ENCODE peak calls at places on chromosomes 12 and 14, in four cellular contexts. One of them, this sample, is unnamed.

GRCh38 chr12:16130359-16130758 is 147.1 kb downstream of the SLC15A5 start:
- DNase-seq in astrocyte: no peak
- DNase-seq in neural crest cell: no peak
- DNase-seq in brain microvascular endothelial cell: no peak
- DNase-seq in this sample: no peak

GRCh38 chr14:24171422-24172260 is at the start of gene REC8:
- DNase-seq in neural crest cell: peak
- DNase-seq in brain microvascular endothelial cell: peak
- DNase-seq in astrocyte: peak
- DNase-seq in this sample: no peak

GRCh38 chr12:79547735-79548347 is 142.9 kb downstream of the PAWR start:
- DNase-seq in neural crest cell: peak
- DNase-seq in astrocyte: peak
- DNase-seq in brain microvascular endothelial cell: peak
- DNase-seq in this sample: peak

GRCh38 chr14:21846227-21846885 is 172.7 kb upstream of the OR4E1 start:
- DNase-seq in brain microvascular endothelial cell: peak
- DNase-seq in astrocyte: no peak
- DNase-seq in neural crest cell: peak
- DNase-seq in this sample: no peak

GRCh38 chr14:96146131-96146771 is 58.4 kb upstream of the BDKRB2 start:
- DNase-seq in astrocyte: peak
- DNase-seq in brain microvascular endothelial cell: peak
- DNase-seq in neural crest cell: no peak
- DNase-seq in this sample: peak

GRCh38 chr14:24237463-24237955 is 4.8 kb downstream of the GMPR2 start:
- DNase-seq in neural crest cell: no peak
- DNase-seq in brain microvascular endothelial cell: no peak
- DNase-seq in astrocyte: no peak
- DNase-seq in this sample: no peak

GRCh38 chr14:99930420-99931274 is 134.6 kb upstream of the EVL start:
- DNase-seq in brain microvascular endothelial cell: no peak
- DNase-seq in astrocyte: peak
- DNase-seq in neural crest cell: no peak
- DNase-seq in this sample: no peak

GRCh38 chr12:52147367-52147972 is 44.3 kb downstream of the KRT80 start:
- DNase-seq in astrocyte: peak
- DNase-seq in neural crest cell: no peak
- DNase-seq in brain microvascular endothelial cell: peak
- DNase-seq in this sample: peak

GRCh38 chr12:54017027-54017788 is 8.4 kb downstream of the HOXC8 start:
- DNase-seq in neural crest cell: no peak
- DNase-seq in brain microvascular endothelial cell: no peak
- DNase-seq in astrocyte: no peak
- DNase-seq in this sample: no peak

GRCh38 chr12:31215521-31216232 is 110.3 kb downstream of the SINHCAF start:
- DNase-seq in brain microvascular endothelial cell: no peak
- DNase-seq in neural crest cell: no peak
- DNase-seq in astrocyte: no peak
- DNase-seq in this sample: no peak

GRCh38 chr12:31737345-31737744 is 8.5 kb upstream of the AMN1 start:
- DNase-seq in neural crest cell: no peak
- DNase-seq in astrocyte: no peak
- DNase-seq in brain microvascular endothelial cell: no peak
- DNase-seq in this sample: no peak

GRCh38 chr14:101827286-101827685 is 65.8 kb downstream of the PPP2R5C start:
- DNase-seq in astrocyte: no peak
- DNase-seq in neural crest cell: no peak
- DNase-seq in brain microvascular endothelial cell: no peak
- DNase-seq in this sample: no peak

GRCh38 chr14:77599894-77600293 is 16.5 kb downstream of the SPTLC2 start:
- DNase-seq in brain microvascular endothelial cell: no peak
- DNase-seq in astrocyte: peak
- DNase-seq in neural crest cell: no peak
- DNase-seq in this sample: no peak

GRCh38 chr14:77603031-77603430 is 13.4 kb downstream of the SPTLC2 start:
- DNase-seq in brain microvascular endothelial cell: no peak
- DNase-seq in astrocyte: no peak
- DNase-seq in neural crest cell: no peak
- DNase-seq in this sample: no peak

GRCh38 chr14:77605392-77605978 is 11.0 kb downstream of the SPTLC2 start:
- DNase-seq in astrocyte: no peak
- DNase-seq in neural crest cell: no peak
- DNase-seq in brain microvascular endothelial cell: no peak
- DNase-seq in this sample: no peak

GRCh38 chr14:77601846-77602609 is 14.4 kb downstream of the SPTLC2 start:
- DNase-seq in neural crest cell: no peak
- DNase-seq in brain microvascular endothelial cell: peak
- DNase-seq in astrocyte: peak
- DNase-seq in this sample: no peak

DNA sequence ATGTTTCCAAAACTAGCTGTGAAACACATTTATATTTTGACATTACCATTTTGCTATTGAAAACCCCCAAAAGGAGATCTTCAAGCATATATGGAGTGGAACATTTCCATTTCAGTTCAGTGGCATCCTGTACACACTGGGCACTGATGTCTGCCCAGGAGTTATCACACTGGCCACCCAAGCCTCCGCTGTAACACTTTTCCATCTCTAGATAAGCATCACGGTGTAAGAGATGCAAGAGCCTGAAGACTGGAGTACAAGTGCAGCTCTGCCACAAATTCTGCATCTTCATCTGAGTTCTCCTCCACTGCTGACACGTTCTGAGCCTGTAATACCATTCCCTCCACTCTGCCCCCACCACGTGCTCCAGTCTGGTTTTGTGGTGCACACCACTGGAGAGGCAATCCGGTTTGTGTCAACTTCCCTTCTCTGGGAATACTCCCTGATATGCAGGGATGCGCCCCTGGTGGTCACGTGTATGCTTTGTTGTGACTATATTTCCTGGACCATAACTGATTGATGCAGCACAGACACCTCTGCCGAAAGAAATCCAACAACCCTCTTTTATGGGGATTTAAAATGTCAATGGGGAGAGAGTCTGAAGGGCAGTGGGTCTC is 12.7 kb downstream of the SPTLC2 start:
- DNase-seq in brain microvascular endothelial cell: no peak
- DNase-seq in neural crest cell: no peak
- DNase-seq in astrocyte: peak
- DNase-seq in this sample: no peak
- TF ChIP-seq CTCF in brain microvascular endothelial cell: peak
- TF ChIP-seq CTCF in neural crest cell: peak
- TF ChIP-seq CTCF in astrocyte: peak
- TF ChIP-seq CTCF in this sample: peak

DNA sequence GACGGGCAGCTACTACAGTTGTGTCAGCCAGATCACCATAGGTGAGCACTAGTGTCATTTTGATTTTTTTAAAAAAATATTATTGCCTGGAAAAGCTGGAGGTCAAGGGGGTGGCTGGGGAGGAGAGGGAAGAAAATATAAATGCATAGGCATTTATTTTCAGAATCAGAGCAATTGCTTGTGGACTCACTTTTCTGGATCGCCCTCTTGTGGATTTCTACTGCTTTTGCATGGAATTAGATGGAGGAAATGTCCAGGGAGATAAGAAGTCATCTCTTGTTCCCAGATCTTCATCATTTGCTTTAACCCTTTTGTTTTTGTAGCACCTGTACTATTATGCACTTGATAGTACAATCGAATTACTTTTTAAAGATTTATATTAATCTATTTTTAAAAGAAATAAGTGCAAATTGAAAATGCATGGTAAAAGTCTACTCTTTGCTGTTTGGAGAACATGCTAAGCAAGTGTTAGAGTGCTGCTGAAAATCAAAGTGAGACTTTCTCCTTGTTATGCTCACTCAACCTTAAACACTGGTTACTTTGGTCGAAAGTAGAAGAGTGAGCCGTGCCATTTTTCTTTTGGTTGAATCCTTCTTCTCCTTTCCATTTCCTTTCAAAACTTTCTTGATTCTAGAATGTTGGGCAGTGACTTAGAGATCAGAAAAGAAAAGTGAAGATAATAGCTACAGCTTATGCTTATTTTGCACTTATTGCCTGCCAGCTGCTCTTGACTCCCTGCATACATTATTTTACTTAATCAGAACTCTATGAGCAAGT is 60.6 kb upstream of the ANO4 start:
- DNase-seq in astrocyte: no peak
- DNase-seq in brain microvascular endothelial cell: no peak
- DNase-seq in neural crest cell: no peak
- DNase-seq in this sample: peak
- TF ChIP-seq CTCF in astrocyte: peak
- TF ChIP-seq CTCF in brain microvascular endothelial cell: peak
- TF ChIP-seq CTCF in neural crest cell: peak
- TF ChIP-seq CTCF in this sample: peak

GRCh38 chr12:119051474-119051873 is 70.1 kb downstream of the SRRM4 start:
- DNase-seq in astrocyte: no peak
- DNase-seq in neural crest cell: no peak
- DNase-seq in brain microvascular endothelial cell: no peak
- DNase-seq in this sample: no peak

GRCh38 chr12:119052001-119052400 is 70.7 kb downstream of the SRRM4 start:
- DNase-seq in astrocyte: no peak
- DNase-seq in brain microvascular endothelial cell: no peak
- DNase-seq in neural crest cell: no peak
- DNase-seq in this sample: no peak

GRCh38 chr12:119047641-119048040 is 66.3 kb downstream of the SRRM4 start:
- DNase-seq in brain microvascular endothelial cell: no peak
- DNase-seq in astrocyte: no peak
- DNase-seq in neural crest cell: no peak
- DNase-seq in this sample: no peak

GRCh38 chr12:119055977-119056376 is 74.6 kb downstream of the SRRM4 start:
- DNase-seq in brain microvascular endothelial cell: no peak
- DNase-seq in astrocyte: no peak
- DNase-seq in neural crest cell: no peak
- DNase-seq in this sample: no peak

DNA sequence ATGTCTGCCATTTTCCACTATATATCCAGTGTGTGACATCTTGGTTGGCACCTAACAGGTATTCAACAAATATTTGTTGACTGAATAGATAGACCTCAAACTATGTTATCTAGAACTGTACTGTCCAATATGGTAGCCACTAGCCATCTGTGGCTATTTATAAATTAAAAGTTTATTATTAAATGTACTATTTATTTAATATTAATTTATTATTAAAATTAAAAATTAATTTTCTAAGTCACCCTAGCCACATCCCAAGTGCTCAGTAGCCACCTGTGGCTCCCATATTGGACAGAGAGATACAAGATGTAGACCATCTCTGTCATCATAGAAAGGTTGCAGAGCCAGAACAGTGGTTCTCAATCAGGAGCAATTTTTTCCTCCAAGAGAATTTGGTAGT is 69.3 kb downstream of the SRRM4 start:
- DNase-seq in brain microvascular endothelial cell: no peak
- DNase-seq in neural crest cell: no peak
- DNase-seq in astrocyte: no peak
- DNase-seq in this sample: no peak
- TF ChIP-seq CTCF in brain microvascular endothelial cell: no peak
- TF ChIP-seq CTCF in neural crest cell: no peak
- TF ChIP-seq CTCF in astrocyte: no peak
- TF ChIP-seq CTCF in this sample: no peak

GRCh38 chr14:37170993-37171392 is 1.4 kb downstream of the SLC25A21 start:
- DNase-seq in neural crest cell: no peak
- DNase-seq in brain microvascular endothelial cell: no peak
- DNase-seq in astrocyte: no peak
- DNase-seq in this sample: no peak

GRCh38 chr14:37170237-37170636 is 2.2 kb downstream of the SLC25A21 start:
- DNase-seq in brain microvascular endothelial cell: no peak
- DNase-seq in astrocyte: no peak
- DNase-seq in neural crest cell: no peak
- DNase-seq in this sample: no peak

GRCh38 chr14:37171678-37172023 is 755 bp downstream of the SLC25A21 start:
- DNase-seq in neural crest cell: no peak
- DNase-seq in brain microvascular endothelial cell: no peak
- DNase-seq in astrocyte: no peak
- DNase-seq in this sample: no peak

GRCh38 chr14:37172936-37173613 is 669 bp upstream of the SLC25A21 start:
- DNase-seq in astrocyte: no peak
- DNase-seq in neural crest cell: no peak
- DNase-seq in brain microvascular endothelial cell: no peak
- DNase-seq in this sample: no peak

GRCh38 chr14:37172024-37172869 is at the start of gene SLC25A21:
- DNase-seq in brain microvascular endothelial cell: peak
- DNase-seq in astrocyte: peak
- DNase-seq in neural crest cell: peak
- DNase-seq in this sample: peak
- TF ChIP-seq CTCF in brain microvascular endothelial cell: peak
- TF ChIP-seq CTCF in astrocyte: no peak
- TF ChIP-seq CTCF in neural crest cell: peak
- TF ChIP-seq CTCF in this sample: peak

GRCh38 chr12:84978921-84979320 is 57.2 kb downstream of the TSPAN19 start:
- DNase-seq in brain microvascular endothelial cell: no peak
- DNase-seq in neural crest cell: no peak
- DNase-seq in astrocyte: no peak
- DNase-seq in this sample: no peak

GRCh38 chr12:84986586-84986985 is 49.5 kb downstream of the TSPAN19 start:
- DNase-seq in brain microvascular endothelial cell: no peak
- DNase-seq in astrocyte: no peak
- DNase-seq in neural crest cell: no peak
- DNase-seq in this sample: no peak

GRCh38 chr12:84983289-84983688 is 52.8 kb downstream of the TSPAN19 start:
- DNase-seq in brain microvascular endothelial cell: no peak
- DNase-seq in astrocyte: no peak
- DNase-seq in neural crest cell: no peak
- DNase-seq in this sample: no peak

DNA sequence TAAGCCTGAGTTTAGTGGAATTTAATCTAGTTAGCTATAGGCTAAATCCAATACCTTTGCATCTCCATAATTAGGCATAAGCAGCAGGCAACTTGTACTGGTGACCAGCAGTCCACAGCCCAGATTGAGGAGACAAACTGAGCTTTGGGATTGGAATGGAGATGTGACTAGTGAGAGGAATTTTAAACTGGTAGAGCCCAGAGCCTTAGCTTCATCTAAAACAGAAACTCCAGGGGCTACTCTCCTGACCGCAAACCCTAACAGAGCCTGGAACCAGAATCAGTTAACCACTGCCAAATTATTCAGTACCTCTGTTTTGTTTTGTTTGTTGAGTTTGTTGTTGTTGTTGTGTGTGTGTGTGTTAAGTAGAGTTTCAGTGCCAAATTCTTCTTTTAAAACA is 53.2 kb downstream of the TSPAN19 start:
- DNase-seq in brain microvascular endothelial cell: no peak
- DNase-seq in neural crest cell: no peak
- DNase-seq in astrocyte: no peak
- DNase-seq in this sample: no peak
- TF ChIP-seq CTCF in brain microvascular endothelial cell: no peak
- TF ChIP-seq CTCF in neural crest cell: no peak
- TF ChIP-seq CTCF in astrocyte: no peak
- TF ChIP-seq CTCF in this sample: no peak

GRCh38 chr12:117148642-117149041 is 41.6 kb downstream of the FBXO21 start:
- DNase-seq in astrocyte: peak
- DNase-seq in neural crest cell: no peak
- DNase-seq in brain microvascular endothelial cell: no peak
- DNase-seq in this sample: no peak

GRCh38 chr12:117155278-117156060 is 34.8 kb downstream of the FBXO21 start:
- DNase-seq in astrocyte: peak
- DNase-seq in brain microvascular endothelial cell: no peak
- DNase-seq in neural crest cell: peak
- DNase-seq in this sample: peak

GRCh38 chr12:117152793-117153775 is 37.2 kb downstream of the FBXO21 start:
- DNase-seq in neural crest cell: no peak
- DNase-seq in brain microvascular endothelial cell: no peak
- DNase-seq in astrocyte: no peak
- DNase-seq in this sample: no peak

GRCh38 chr12:117147639-117148038 is 42.6 kb downstream of the FBXO21 start:
- DNase-seq in neural crest cell: no peak
- DNase-seq in brain microvascular endothelial cell: no peak
- DNase-seq in astrocyte: no peak
- DNase-seq in this sample: no peak

GRCh38 chr12:117151195-117152031 is 38.9 kb downstream of the FBXO21 start:
- DNase-seq in brain microvascular endothelial cell: peak
- DNase-seq in neural crest cell: peak
- DNase-seq in astrocyte: no peak
- DNase-seq in this sample: peak
- TF ChIP-seq CTCF in brain microvascular endothelial cell: peak
- TF ChIP-seq CTCF in neural crest cell: peak
- TF ChIP-seq CTCF in astrocyte: peak
- TF ChIP-seq CTCF in this sample: peak

This sample was measured in HFFc6.